ENCODE peak calls at places on chromosomes 6 and 20, in nine cellular contexts. I, E, W, N, R, T, G, Z and K are unnamed samples.

GRCh38 chr20:4721719-4722118 is at the start of gene PRND:
- DNase-seq in I (no peak), E (no peak), W (no peak), N (peak; percentile 91), R (no peak), T (peak; percentile 11), G (no peak), Z (no peak), K (no peak)

GRCh38 chr6:79512014-79512413 is 25.2 kb downstream of the LCA5 start:
- DNase-seq in I (no peak), E (no peak), W (no peak), N (no peak), R (no peak), T (no peak), G (no peak), Z (no peak), K (no peak)

GRCh38 chr6:125808060-125808459 is 17.3 kb downstream of the NCOA7 start:
- DNase-seq in I (no peak), E (no peak), W (no peak), N (no peak), R (no peak), T (peak; percentile 71), G (no peak), Z (no peak), K (no peak)

GRCh38 chr6:2467929-2468600 is 222.7 kb upstream of the GMDS start:
- DNase-seq in I (no peak), E (no peak), W (no peak), N (no peak), R (no peak), T (peak; percentile 41), G (no peak), Z (no peak), K (no peak)

GRCh38 chr6:155694429-155694795 is 238.8 kb upstream of the NOX3 start:
- DNase-seq in I (no peak), E (no peak), W (no peak), N (no peak), R (no peak), T (no peak), G (no peak), Z (no peak), K (no peak)

GRCh38 chr20:8244637-8245036 is 112.6 kb downstream of the PLCB1 start:
- DNase-seq in I (peak; percentile 67), E (no peak), W (peak; percentile 42), N (peak; percentile 37), R (no peak), T (no peak), G (no peak), Z (peak; percentile 84), K (no peak)

GRCh38 chr6:62288974-62289373 is 2.9 kb upstream of the KHDRBS2 start:
- DNase-seq in I (no peak), E (no peak), W (no peak), N (no peak), R (no peak), T (no peak), G (no peak), Z (no peak), K (no peak)

GRCh38 chr6:87391334-87391733 is 16.4 kb upstream of the CFAP206 start:
- DNase-seq in I (peak; percentile 29), E (no peak), W (no peak), N (peak; percentile 64), R (no peak), T (peak; percentile 71), G (peak; percentile 66), Z (peak; percentile 36), K (no peak)

GRCh38 chr20:21391495-21392298 is 5.6 kb downstream of the NKX2-4 start:
- DNase-seq in I (no peak), E (no peak), W (no peak), N (no peak), R (no peak), T (peak; percentile 46), G (no peak), Z (no peak), K (no peak)

GRCh38 chr6:170402318-170403040 is 95.9 kb downstream of the FAM120B start:
- DNase-seq in I (no peak), E (no peak), W (no peak), N (no peak), R (no peak), T (peak; percentile 27), G (no peak), Z (no peak), K (no peak)

GRCh38 chr6:168370310-168370991 is 50.9 kb upstream of the DACT2 start:
- DNase-seq in I (no peak), E (peak; percentile 6), W (peak; percentile 57), N (peak; percentile 89), R (peak; percentile 84), T (peak; percentile 72), G (peak; percentile 38), Z (no peak), K (peak; percentile 40)

GRCh38 chr6:56040875-56041274 is 165.5 kb upstream of the BMP5 start:
- DNase-seq in I (peak; percentile 28), E (no peak), W (no peak), N (no peak), R (no peak), T (no peak), G (no peak), Z (peak; percentile 65), K (no peak)

GRCh38 chr6:28648878-28649375 is 123.2 kb downstream of the GPX5 start:
- DNase-seq in I (no peak), E (no peak), W (no peak), N (no peak), R (no peak), T (no peak), G (peak; percentile 38), Z (no peak), K (no peak)

GRCh38 chr6:168469198-168469943 is 28.4 kb downstream of the SMOC2 start:
- DNase-seq in I (no peak), E (no peak), W (peak; percentile 43), N (peak; percentile 74), R (no peak), T (no peak), G (no peak), Z (no peak), K (no peak)

GRCh38 chr6:44009425-44010321 is 117.6 kb downstream of the MRPL14 start:
- DNase-seq in I (peak; percentile 29), E (no peak), W (peak; percentile 16), N (no peak), R (peak; percentile 62), T (no peak), G (no peak), Z (no peak), K (no peak)

GRCh38 chr6:162177733-162178132 is 549.8 kb downstream of the PRKN start:
- DNase-seq in I (no peak), E (no peak), W (no peak), N (peak; percentile 62), R (no peak), T (peak; percentile 30), G (no peak), Z (peak; percentile 50), K (no peak)
- H3K36me3 ChIP-seq in I (no peaks in the 10 kb centered on the region), E (no peaks in the 10 kb centered on the region), W (no peaks in the 10 kb centered on the region), N (no peaks in the 10 kb centered on the region), R (no peaks in the 10 kb centered on the region), T (no peaks in the 10 kb centered on the region), G (no peaks in the 10 kb centered on the region), Z (no peaks in the 10 kb centered on the region), K (no peaks in the 10 kb centered on the region)

DNA sequence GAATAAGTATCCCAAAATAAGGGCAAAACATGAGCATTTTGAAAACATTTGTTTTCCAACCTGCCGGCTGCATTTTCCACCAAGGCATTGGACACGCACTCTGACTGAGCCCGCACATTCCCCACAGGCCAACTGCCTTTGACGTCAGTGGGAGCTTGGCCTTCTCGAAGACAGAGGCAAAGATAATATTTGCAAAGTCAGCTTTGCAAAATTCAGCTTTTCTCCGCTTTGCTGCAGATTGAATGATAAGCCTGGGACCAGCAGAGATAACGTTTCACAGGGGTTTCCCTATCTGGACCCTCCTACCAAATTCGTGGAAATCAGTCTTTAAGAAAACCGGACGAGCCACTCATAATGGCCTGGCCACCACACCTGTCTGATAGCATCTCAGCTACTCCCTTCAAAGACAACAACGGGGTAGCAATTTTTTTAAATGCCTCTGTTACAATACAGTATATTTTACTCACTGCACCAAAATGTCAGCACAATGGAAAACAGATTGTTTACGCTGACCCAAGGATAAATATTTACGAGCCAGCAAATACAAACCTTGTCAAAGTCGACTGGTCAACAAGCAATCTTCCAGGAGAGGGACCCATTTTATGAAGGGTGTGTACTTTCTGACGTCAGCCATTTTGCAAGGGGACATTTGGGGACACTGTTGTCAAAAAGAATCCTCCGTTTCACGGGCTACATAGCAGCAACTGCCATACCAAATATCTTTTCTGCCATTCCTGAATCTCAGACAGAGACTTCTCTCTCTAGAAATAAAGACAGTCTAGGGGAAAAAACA is 100.5 kb downstream of the TFAP2A start:
- DNase-seq in I (no peak), E (no peak), W (no peak), N (no peak), R (no peak), T (no peak), G (no peak), Z (no peak), K (no peak)
- H3K27ac ChIP-seq in I (no peak overlapping the region), E (no peak overlapping the region), W (no peak overlapping the region), N (no peak overlapping the region), R (no peak overlapping the region), T (no peak overlapping the region), G (no peak overlapping the region), Z (no peak overlapping the region), K (peak overlapping the region; percentile 31)

GRCh38 chr20:38421915-38422314 is 13.2 kb downstream of the SNHG17 start:
- DNase-seq in I (no peak), E (no peak), W (no peak), N (no peak), R (no peak), T (no peak), G (no peak), Z (no peak), K (no peak)

GRCh38 chr20:38424404-38424803 is 10.7 kb downstream of the SNHG17 start:
- DNase-seq in I (no peak), E (no peak), W (no peak), N (no peak), R (no peak), T (no peak), G (no peak), Z (no peak), K (no peak)

GRCh38 chr20:38418509-38419204 is 16.5 kb downstream of the SNHG17 start:
- DNase-seq in I (peak; percentile 40), E (no peak), W (no peak), N (peak; percentile 31), R (no peak), T (no peak), G (no peak), Z (peak; percentile 65), K (no peak)

GRCh38 chr20:38423541-38423940 is 11.6 kb downstream of the SNHG17 start:
- DNase-seq in I (no peak), E (no peak), W (no peak), N (no peak), R (no peak), T (no peak), G (no peak), Z (no peak), K (no peak)

GRCh38 chr20:38420232-38421085 is 14.7 kb downstream of the SNHG17 start:
- DNase-seq in I (peak; percentile 8), E (no peak), W (no peak), N (no peak), R (peak; percentile 13), T (no peak), G (no peak), Z (no peak), K (no peak)
- H3K36me3 ChIP-seq in I (peaks cover 66% of the 10 kb centered on the region), E (peaks cover 62% of the 10 kb centered on the region), W (peaks cover 66% of the 10 kb centered on the region), N (no peaks in the 10 kb centered on the region), R (peaks cover 76% of the 10 kb centered on the region), T (peaks cover 51% of the 10 kb centered on the region), G (peaks cover 96% of the 10 kb centered on the region), Z (peaks cover 25% of the 10 kb centered on the region), K (peaks cover 35% of the 10 kb centered on the region)

DNA sequence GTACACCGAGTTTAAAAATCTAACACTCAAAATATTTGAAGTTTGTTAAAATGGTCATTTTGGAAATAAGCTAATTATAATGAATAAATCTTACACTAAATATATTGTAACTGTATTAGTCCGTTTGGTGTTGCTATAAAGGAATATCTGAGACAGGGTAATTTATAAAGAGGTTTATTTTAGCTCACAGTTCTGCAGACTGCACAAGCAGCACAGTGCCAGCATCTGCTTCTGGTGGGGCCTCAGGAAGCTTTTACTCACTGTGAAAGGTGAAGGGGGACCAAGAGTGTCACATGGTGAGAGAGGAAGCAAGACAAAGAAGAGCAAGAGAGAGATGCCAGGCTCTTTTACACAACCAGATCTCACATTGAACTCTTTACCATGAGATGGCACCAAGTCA is 17.1 kb downstream of the ELOVL5 start:
- DNase-seq in I (no peak), E (no peak), W (no peak), N (no peak), R (no peak), T (no peak), G (no peak), Z (no peak), K (no peak)
- H3K27ac ChIP-seq in I (no peak overlapping the region), E (peak overlapping the region; percentile 45), W (no peak overlapping the region), N (no peak overlapping the region), R (no peak overlapping the region), T (no peak overlapping the region), G (no peak overlapping the region), Z (no peak overlapping the region), K (no peak overlapping the region)